ENCODE peak calls at places on chromosome X, in four cellular contexts. One of them, this sample, is unnamed.

GRCh38 chrX:21853578-21853977 is 2.2 kb upstream of the YY2 start:
- DNase-seq in right atrium auricular region: no peak
- DNase-seq in tibial artery: no peak
- DNase-seq in endothelial cell of umbilical vein: no peak
- DNase-seq in this sample: no peak

GRCh38 chrX:79325263-79325958 is 41.7 kb downstream of the ITM2A start:
- DNase-seq in right atrium auricular region: no peak
- DNase-seq in tibial artery: no peak
- DNase-seq in endothelial cell of umbilical vein: no peak
- DNase-seq in this sample: no peak

GRCh38 chrX:41718481-41719245 is 5.3 kb upstream of the GPR82 start:
- DNase-seq in right atrium auricular region: no peak
- DNase-seq in tibial artery: no peak
- DNase-seq in endothelial cell of umbilical vein: no peak
- DNase-seq in this sample: no peak

GRCh38 chrX:44071847-44072545 is 98.8 kb upstream of the NDP start:
- DNase-seq in right atrium auricular region: no peak
- DNase-seq in tibial artery: no peak
- DNase-seq in endothelial cell of umbilical vein: no peak
- DNase-seq in this sample: no peak

GRCh38 chrX:71556026-71556425 is 22.2 kb upstream of the GCNA start:
- DNase-seq in right atrium auricular region: no peak
- DNase-seq in tibial artery: no peak
- DNase-seq in endothelial cell of umbilical vein: no peak
- DNase-seq in this sample: no peak

GRCh38 chrX:132489256-132490085 is 633 bp upstream of the MBNL3 start:
- DNase-seq in right atrium auricular region: peak; percentile 61
- DNase-seq in tibial artery: peak; percentile 62
- DNase-seq in endothelial cell of umbilical vein: peak; percentile 1
- DNase-seq in this sample: peak; percentile 86

GRCh38 chrX:24981030-24981429 is 34.7 kb downstream of the ARX start:
- DNase-seq in right atrium auricular region: no peak
- DNase-seq in tibial artery: no peak
- DNase-seq in endothelial cell of umbilical vein: no peak
- DNase-seq in this sample: no peak

GRCh38 chrX:48531359-48531954 is 8.1 kb upstream of the TBC1D25 start:
- DNase-seq in right atrium auricular region: peak; percentile 64
- DNase-seq in tibial artery: no peak
- DNase-seq in endothelial cell of umbilical vein: no peak
- DNase-seq in this sample: no peak

DNA sequence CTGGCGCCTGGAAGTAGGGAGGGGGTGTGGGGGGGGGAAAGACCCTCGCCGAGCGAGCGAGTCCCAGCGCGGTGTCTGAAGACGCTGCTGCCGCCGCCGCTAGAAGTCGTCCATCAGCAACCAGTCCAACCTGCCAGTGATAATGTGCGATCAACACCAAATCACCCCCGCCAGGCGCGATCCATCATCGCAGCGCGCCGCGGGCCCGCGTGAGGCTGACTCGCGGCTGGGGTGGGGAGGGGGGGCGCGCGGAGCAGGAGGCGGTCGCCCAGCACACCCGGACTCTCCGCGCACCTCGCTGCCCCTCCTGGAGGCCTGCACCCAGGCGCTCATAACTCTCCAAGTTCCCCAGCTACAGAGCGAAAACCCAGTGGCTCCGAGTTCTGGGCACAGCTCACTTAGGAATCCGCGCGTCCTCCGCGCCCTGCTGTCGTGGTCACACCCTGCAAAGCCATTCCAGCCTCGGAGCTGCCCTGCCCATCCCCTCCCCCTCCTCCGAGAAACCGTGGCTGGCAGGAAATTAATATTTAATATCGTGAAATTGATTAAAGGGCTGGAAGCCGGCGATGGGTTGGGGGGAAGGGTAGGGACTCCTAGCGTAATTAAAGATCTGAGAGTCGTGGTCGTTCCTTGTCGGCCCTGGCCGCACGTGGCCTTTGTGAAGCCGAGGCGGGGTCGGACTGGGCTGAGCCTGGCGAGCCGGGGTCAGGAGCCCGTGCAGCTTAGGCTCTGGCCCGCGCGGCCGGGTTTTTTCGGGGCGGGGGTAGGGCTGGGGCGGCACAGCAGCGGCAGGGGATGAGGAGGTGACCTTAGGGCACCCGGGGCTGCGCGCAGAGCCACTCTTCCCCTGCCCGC is 58.1 kb upstream of the BCOR start:
- DNase-seq in right atrium auricular region: no peak
- DNase-seq in tibial artery: no peak
- DNase-seq in endothelial cell of umbilical vein: no peak
- DNase-seq in this sample: no peak
- H3K4me1 ChIP-seq in right atrium auricular region: no peaks in the 10 kb centered on the region
- H3K4me1 ChIP-seq in tibial artery: peaks cover 11% of the 10 kb centered on the region
- H3K4me1 ChIP-seq in endothelial cell of umbilical vein: peaks cover 20% of the 10 kb centered on the region
- H3K4me1 ChIP-seq in this sample: peaks cover 14% of the 10 kb centered on the region

GRCh38 chrX:57677132-57677858 is 2.8 kb downstream of the NLRP2B start:
- DNase-seq in right atrium auricular region: no peak
- DNase-seq in tibial artery: no peak
- DNase-seq in endothelial cell of umbilical vein: no peak
- DNase-seq in this sample: no peak
- H3K9me3 ChIP-seq in right atrium auricular region: no peaks in the 10 kb centered on the region
- H3K9me3 ChIP-seq in tibial artery: no peaks in the 10 kb centered on the region
- H3K9me3 ChIP-seq in endothelial cell of umbilical vein: no peaks in the 10 kb centered on the region
- H3K9me3 ChIP-seq in this sample: no peaks in the 10 kb centered on the region

DNA sequence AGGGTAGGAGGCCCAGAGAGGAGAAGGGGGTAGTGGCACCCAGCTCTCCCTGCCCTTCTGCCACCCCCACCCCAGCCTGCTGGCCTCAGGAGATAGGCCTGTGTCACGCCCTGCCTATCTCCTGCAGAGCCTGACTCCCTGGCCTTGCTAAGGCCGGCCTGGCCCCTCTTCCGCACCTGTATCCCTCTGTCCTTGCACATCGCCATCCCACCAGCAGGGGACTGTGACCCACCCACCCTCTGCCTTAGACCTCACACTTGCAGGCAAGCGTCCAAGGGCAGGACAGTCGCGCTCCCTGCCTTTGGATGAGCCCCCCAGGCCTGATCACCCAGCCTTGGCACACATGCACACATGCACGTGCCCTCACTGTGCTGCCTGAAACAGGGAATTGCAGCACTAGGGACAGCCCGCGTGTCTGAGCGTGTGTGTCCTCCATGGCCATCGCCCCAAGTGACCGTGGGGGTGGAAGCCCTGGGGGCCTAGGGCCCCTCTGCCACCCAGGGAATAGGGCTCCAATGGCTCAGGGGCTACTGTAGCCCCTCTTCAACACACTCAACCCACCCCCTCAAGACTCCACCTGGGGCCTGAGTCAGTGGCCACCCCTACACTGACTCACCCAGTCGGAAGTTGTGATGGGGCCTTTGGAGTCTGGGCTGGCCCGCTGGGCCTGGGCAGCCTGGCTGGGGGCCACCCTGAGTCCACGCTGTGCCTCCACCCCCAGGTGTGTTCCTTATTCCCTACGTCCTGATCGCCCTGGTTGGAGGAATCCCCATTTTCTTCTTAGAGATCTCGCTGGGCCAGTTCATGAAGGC is 2.1 kb downstream of the SLC6A8 start:
- DNase-seq in right atrium auricular region: no peak
- DNase-seq in tibial artery: no peak
- DNase-seq in endothelial cell of umbilical vein: no peak
- DNase-seq in this sample: no peak
- TF ChIP-seq CTCF in right atrium auricular region: no peak
- TF ChIP-seq CTCF in tibial artery: no peak
- TF ChIP-seq CTCF in endothelial cell of umbilical vein: peak; percentile 10
- TF ChIP-seq CTCF in this sample: no peak

GRCh38 chrX:46327229-46328081 is 217.8 kb downstream of the ZNF674 start:
- DNase-seq in right atrium auricular region: no peak
- DNase-seq in tibial artery: no peak
- DNase-seq in endothelial cell of umbilical vein: peak; percentile 68
- DNase-seq in this sample: peak; percentile 52
- H3K4me1 ChIP-seq in right atrium auricular region: no peaks in the 10 kb centered on the region
- H3K4me1 ChIP-seq in tibial artery: no peaks in the 10 kb centered on the region
- H3K4me1 ChIP-seq in endothelial cell of umbilical vein: peaks cover 36% of the 10 kb centered on the region
- H3K4me1 ChIP-seq in this sample: peaks cover 6% of the 10 kb centered on the region

GRCh38 chrX:154661200-154661599 is 7.8 kb upstream of the CTAG2 start:
- DNase-seq in right atrium auricular region: no peak
- DNase-seq in tibial artery: no peak
- DNase-seq in endothelial cell of umbilical vein: no peak
- DNase-seq in this sample: no peak

GRCh38 chrX:154658957-154659356 is 5.6 kb upstream of the CTAG2 start:
- DNase-seq in right atrium auricular region: no peak
- DNase-seq in tibial artery: no peak
- DNase-seq in endothelial cell of umbilical vein: no peak
- DNase-seq in this sample: no peak

GRCh38 chrX:154658187-154658586 is 4.8 kb upstream of the CTAG2 start:
- DNase-seq in right atrium auricular region: no peak
- DNase-seq in tibial artery: no peak
- DNase-seq in endothelial cell of umbilical vein: no peak
- DNase-seq in this sample: no peak

GRCh38 chrX:154657226-154657805 is 3.9 kb upstream of the CTAG2 start:
- DNase-seq in right atrium auricular region: no peak
- DNase-seq in tibial artery: no peak
- DNase-seq in endothelial cell of umbilical vein: no peak
- DNase-seq in this sample: no peak

DNA sequence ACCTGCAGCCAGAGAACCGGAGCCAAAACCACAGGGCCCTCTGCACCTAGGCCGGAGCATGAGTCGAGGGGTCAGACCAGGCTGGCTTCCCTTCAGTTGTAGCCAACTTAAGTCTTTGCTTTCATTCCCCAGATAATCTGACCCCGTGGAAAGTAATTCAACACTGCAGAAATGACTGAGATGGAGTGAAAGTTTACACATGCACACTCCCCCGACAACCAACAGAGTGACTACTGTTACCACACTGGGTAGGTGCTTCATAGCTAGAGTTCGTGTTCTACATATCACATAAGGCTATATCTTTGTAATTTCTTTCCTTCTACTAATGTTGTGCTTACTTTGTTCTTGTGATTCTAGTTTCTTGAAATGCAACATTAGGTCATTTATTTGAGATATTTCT is 7.1 kb upstream of the CTAG2 start:
- DNase-seq in right atrium auricular region: no peak
- DNase-seq in tibial artery: no peak
- DNase-seq in endothelial cell of umbilical vein: no peak
- DNase-seq in this sample: no peak
- H3K9me3 ChIP-seq in right atrium auricular region: no peaks in the 10 kb centered on the region
- H3K9me3 ChIP-seq in tibial artery: no peaks in the 10 kb centered on the region
- H3K9me3 ChIP-seq in endothelial cell of umbilical vein: no peaks in the 10 kb centered on the region
- H3K9me3 ChIP-seq in this sample: no peaks in the 10 kb centered on the region

GRCh38 chrX:134764202-134764785 is 106.0 kb upstream of the PLAC1 start:
- DNase-seq in right atrium auricular region: no peak
- DNase-seq in tibial artery: no peak
- DNase-seq in endothelial cell of umbilical vein: peak; percentile 41
- DNase-seq in this sample: no peak
- TF ChIP-seq CTCF in right atrium auricular region: no peak
- TF ChIP-seq CTCF in tibial artery: no peak
- TF ChIP-seq CTCF in endothelial cell of umbilical vein: no peak
- TF ChIP-seq CTCF in this sample: no peak

GRCh38 chrX:148537556-148538182 is 37.3 kb downstream of the AFF2 start:
- DNase-seq in right atrium auricular region: no peak
- DNase-seq in tibial artery: no peak
- DNase-seq in endothelial cell of umbilical vein: no peak
- DNase-seq in this sample: no peak
- H3K4me1 ChIP-seq in right atrium auricular region: no peaks in the 10 kb centered on the region
- H3K4me1 ChIP-seq in tibial artery: no peaks in the 10 kb centered on the region
- H3K4me1 ChIP-seq in endothelial cell of umbilical vein: no peaks in the 10 kb centered on the region
- H3K4me1 ChIP-seq in this sample: no peaks in the 10 kb centered on the region

GRCh38 chrX:2596856-2597255 is 94.2 kb upstream of the CD99 start:
- DNase-seq in right atrium auricular region: no peak
- DNase-seq in tibial artery: no peak
- DNase-seq in endothelial cell of umbilical vein: no peak
- DNase-seq in this sample: no peak

GRCh38 chrX:2594491-2594890 is 93.7 kb upstream of the DHRSX start:
- DNase-seq in right atrium auricular region: no peak
- DNase-seq in tibial artery: peak; percentile 61
- DNase-seq in endothelial cell of umbilical vein: no peak
- DNase-seq in this sample: no peak

GRCh38 chrX:2592279-2592678 is 91.5 kb upstream of the DHRSX start:
- DNase-seq in right atrium auricular region: no peak
- DNase-seq in tibial artery: no peak
- DNase-seq in endothelial cell of umbilical vein: no peak
- DNase-seq in this sample: no peak

GRCh38 chrX:2595258-2595657 is 94.5 kb upstream of the DHRSX start:
- DNase-seq in right atrium auricular region: no peak
- DNase-seq in tibial artery: peak; percentile 3
- DNase-seq in endothelial cell of umbilical vein: no peak
- DNase-seq in this sample: no peak

GRCh38 chrX:2596050-2596449 is 95.0 kb upstream of the CD99 start:
- DNase-seq in right atrium auricular region: no peak
- DNase-seq in tibial artery: no peak
- DNase-seq in endothelial cell of umbilical vein: no peak
- DNase-seq in this sample: no peak
- H3K9me3 ChIP-seq in right atrium auricular region: no peaks in the 10 kb centered on the region
- H3K9me3 ChIP-seq in tibial artery: no peaks in the 10 kb centered on the region
- H3K9me3 ChIP-seq in endothelial cell of umbilical vein: no peaks in the 10 kb centered on the region
- H3K9me3 ChIP-seq in this sample: no peaks in the 10 kb centered on the region

This sample was measured in lower lobe of right lung.